ENCODE peak calls at places on chromosomes 11 and 22, in eight cellular contexts. O, R, J, G, B, C, X and W are unnamed samples.

GRCh38 chr11:65585396-65586246 is 9.8 kb downstream of the EHBP1L1 start:
- DNase-seq in O (no peak), J (no peak), X (no peak), R (no peak), G (no peak), C (no peak), B (no peak), W (no peak)

GRCh38 chr22:50641696-50642607 is 14.0 kb upstream of the ARSA start:
- DNase-seq in J (peak; percentile 82), X (no peak), B (no peak), C (peak; percentile 74), O (no peak), R (peak; percentile 32), G (no peak), W (no peak)

GRCh38 chr11:109877043-109877442 is 216.1 kb upstream of the ZC3H12C start:
- DNase-seq in X (no peak), G (no peak), O (no peak), C (no peak), J (no peak), R (no peak), B (no peak), W (no peak)

GRCh38 chr11:8558436-8558835 is 35.6 kb downstream of the STK33 start:
- DNase-seq in X (no peak), G (no peak), B (no peak), J (no peak), C (no peak), O (no peak), R (no peak), W (no peak)

GRCh38 chr11:12502950-12503579 is 125.7 kb downstream of the PARVA start:
- DNase-seq in C (no peak), O (no peak), X (no peak), B (peak; percentile 32), J (no peak), G (no peak), R (peak; percentile 47), W (no peak)

GRCh38 chr11:48093795-48094642 is 113.7 kb downstream of the PTPRJ start:
- DNase-seq in J (no peak), C (no peak), R (peak; percentile 78), O (no peak), X (peak; percentile 70), B (no peak), G (no peak), W (no peak)

GRCh38 chr11:92495107-92495793 is 270.6 kb downstream of the FAT3 start:
- DNase-seq in J (no peak), X (peak; percentile 40), R (no peak), C (no peak), O (no peak), G (no peak), B (no peak), W (no peak)

GRCh38 chr11:66311965-66312548 is 4.8 kb downstream of the CD248 start:
- DNase-seq in G (peak; percentile 92), O (peak; percentile 95), C (peak; percentile 94), J (peak; percentile 98), X (peak; percentile 97), B (peak; percentile 88), R (peak; percentile 89), W (peak; percentile 97)

GRCh38 chr11:126063510-126063858 is 818 bp upstream of the CDON start:
- DNase-seq in O (no peak), B (no peak), J (no peak), R (no peak), G (no peak), C (no peak), X (no peak), W (no peak)

GRCh38 chr11:134764966-134765365 is 352.9 kb upstream of the B3GAT1 start:
- DNase-seq in B (no peak), C (no peak), X (no peak), J (no peak), O (no peak), G (no peak), R (no peak), W (no peak)

GRCh38 chr11:67652965-67653845 is 2.7 kb upstream of the ACY3 start:
- DNase-seq in C (no peak), O (peak; percentile 24), X (no peak), B (no peak), G (no peak), J (peak; percentile 61), R (no peak), W (no peak)

DNA sequence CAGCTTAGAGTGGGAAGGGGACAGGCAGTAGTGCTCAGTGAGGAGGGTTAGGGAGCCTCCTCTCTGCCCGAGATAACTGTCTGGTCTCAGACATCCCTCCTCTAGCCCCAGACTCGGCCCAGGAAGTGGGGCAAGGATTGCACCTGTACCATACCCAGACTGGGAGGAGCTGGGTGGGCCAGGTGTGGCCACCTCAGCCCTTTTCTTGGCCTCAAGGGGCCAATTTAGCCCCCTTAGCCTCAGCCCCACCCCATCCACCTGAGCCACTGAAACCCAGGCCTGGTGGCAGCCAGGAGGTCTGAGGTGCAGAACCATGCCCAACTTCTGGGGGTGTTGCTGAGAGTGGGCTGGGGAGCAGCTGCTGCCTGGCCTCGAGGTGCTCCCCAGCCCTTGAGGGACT is 6.5 kb downstream of the RELT start:
- DNase-seq in X (no peak), B (no peak), G (no peak), R (no peak), J (no peak), O (no peak), C (no peak), W (no peak)
- TF ChIP-seq POLR2A in X (no peak), B (no peak), G (no peak), R (no peak), J (no peak), O (no peak), C (no peak), W (no peak)

GRCh38 chr22:38318792-38319773 is 1.9 kb upstream of the CSNK1E start:
- DNase-seq in G (no peak), C (no peak), X (no peak), R (no peak), J (no peak), B (no peak), O (no peak), W (no peak)

GRCh38 chr22:38316340-38317236 is 645 bp downstream of the CSNK1E start:
- DNase-seq in R (peak; percentile 51), C (peak; percentile 70), B (peak; percentile 59), J (peak; percentile 94), O (peak; percentile 80), G (peak; percentile 78), X (peak; percentile 66), W (peak; percentile 61)

GRCh38 chr22:38315801-38316339 is 1.4 kb downstream of the CSNK1E start:
- DNase-seq in J (no peak), X (no peak), G (no peak), C (no peak), B (no peak), O (no peak), R (no peak), W (no peak)

GRCh38 chr22:38317237-38317994 is at the start of gene CSNK1E:
- DNase-seq in O (peak; percentile 91), G (peak; percentile 85), B (peak; percentile 69), C (peak; percentile 47), J (peak; percentile 96), R (peak; percentile 33), X (peak; percentile 82), W (peak; percentile 89)

GRCh38 chr22:38317995-38318715 is 922 bp upstream of the CSNK1E start:
- DNase-seq in O (peak; percentile 82), J (peak; percentile 95), B (peak; percentile 87), C (peak; percentile 83), X (peak; percentile 69), R (peak; percentile 93), G (peak; percentile 76), W (peak; percentile 74)
- TF ChIP-seq POLR2A in O (peak; percentile 34), J (no peak), B (peak; percentile 85), C (peak; percentile 73), X (peak; percentile 20), R (peak; percentile 29), G (peak; percentile 41), W (peak; percentile 47)

GRCh38 chr22:17707526-17707925 is 66.7 kb downstream of the BID start:
- DNase-seq in C (peak; percentile 67), R (no peak), X (no peak), O (no peak), J (no peak), B (no peak), G (no peak), W (no peak)

GRCh38 chr22:17703811-17704210 is 65.3 kb downstream of the BCL2L13 start:
- DNase-seq in X (no peak), O (no peak), G (no peak), R (peak; percentile 55), C (no peak), B (no peak), J (no peak), W (peak; percentile 29)

GRCh38 chr22:17705565-17706450 is 67.3 kb downstream of the BCL2L13 start:
- DNase-seq in O (no peak), J (no peak), C (no peak), R (peak; percentile 6), B (no peak), X (no peak), G (no peak), W (no peak)

GRCh38 chr22:17706947-17707346 is 67.3 kb downstream of the BID start:
- DNase-seq in O (no peak), X (no peak), R (no peak), G (no peak), C (no peak), B (no peak), J (no peak), W (no peak)

DNA sequence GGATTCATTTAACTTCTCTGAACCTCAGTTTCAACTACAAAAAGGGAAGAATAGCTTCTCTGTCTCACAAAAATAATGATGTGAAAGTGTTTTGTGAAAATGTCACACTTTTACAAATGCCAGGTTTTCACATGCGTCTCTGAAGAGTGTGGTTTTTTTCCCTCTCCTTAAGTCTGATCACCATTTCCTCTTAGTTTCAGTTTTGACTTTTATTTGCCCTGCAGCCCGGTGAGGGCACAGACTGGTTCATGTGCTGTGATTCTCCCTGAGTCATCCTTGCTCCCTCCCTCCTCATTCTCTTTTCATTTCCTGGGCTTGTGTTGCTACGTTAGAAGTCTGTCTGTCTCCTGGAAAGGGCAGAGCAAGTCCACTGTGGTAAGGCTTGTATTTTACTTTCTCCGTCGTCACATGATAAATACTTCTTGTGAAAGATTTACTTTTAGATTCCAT is 67.8 kb downstream of the BID start:
- DNase-seq in R (peak; percentile 93), J (no peak), G (no peak), B (peak; percentile 85), X (peak; percentile 58), O (no peak), C (peak; percentile 93), W (peak; percentile 46)
- TF ChIP-seq POLR2A in R (peak; percentile 85), J (no peak), G (no peak), B (peak; percentile 97), X (no peak), O (peak; percentile 37), C (peak; percentile 41), W (no peak)

GRCh38 chr11:63840356-63841060 is 1.6 kb downstream of the MARK2 start:
- DNase-seq in X (no peak), O (no peak), G (no peak), B (no peak), R (no peak), C (peak; percentile 24), J (no peak), W (peak; percentile 27)

GRCh38 chr11:63838150-63838681 is 694 bp upstream of the MARK2 start:
- DNase-seq in B (no peak), X (no peak), G (peak; percentile 32), C (no peak), O (no peak), R (no peak), J (no peak), W (no peak)

GRCh38 chr11:63841554-63841953 is 2.6 kb downstream of the MARK2 start:
- DNase-seq in B (no peak), O (no peak), J (no peak), R (peak; percentile 22), X (peak; percentile 32), G (no peak), C (peak; percentile 29), W (no peak)

GRCh38 chr11:63838682-63839507 is at the start of gene MARK2:
- DNase-seq in R (peak; percentile 96), X (peak; percentile 98), C (peak; percentile 96), B (peak; percentile 98), O (peak; percentile 99), J (peak; percentile 100), G (peak; percentile 99), W (peak; percentile 98)

GRCh38 chr11:63839508-63840355 is 822 bp downstream of the MARK2 start:
- DNase-seq in J (no peak), O (peak; percentile 77), G (peak; percentile 27), X (peak; percentile 58), C (peak; percentile 23), R (no peak), B (peak; percentile 53), W (peak; percentile 75)
- TF ChIP-seq POLR2A in J (no peak), O (no peak), G (no peak), X (peak; percentile 14), C (no peak), R (no peak), B (no peak), W (no peak)